ENCODE peak calls at places on chromosomes 1 and 21, in eight cellular contexts. G, K, A, C, Q, H, V and D are unnamed samples.
A peak's percentile ranks its signal among the peaks of the same experiment; 100 is the strongest.

GRCh38 chr1:16266411-16267118 is 29.6 kb upstream of the CPLANE2 start:
- DNase-seq in G (no peak), H (peak; percentile 34), K (peak; percentile 71), V (no peak), Q (no peak), A (no peak), C (no peak), D (peak; percentile 44)

GRCh38 chr21:35922618-35923017 is 137.7 kb downstream of the SETD4 start:
- DNase-seq in K (no peak), Q (no peak), H (no peak), C (no peak), A (no peak), V (no peak), G (no peak), D (no peak)

GRCh38 chr1:172883844-172884243 is 166.9 kb downstream of the TNFSF18 start:
- DNase-seq in Q (no peak), V (no peak), C (no peak), A (no peak), K (no peak), H (no peak), G (no peak), D (no peak)

GRCh38 chr1:40625076-40625475 is 40.4 kb downstream of the RIMS3 start:
- DNase-seq in G (peak; percentile 10), C (no peak), K (peak; percentile 28), H (peak; percentile 12), Q (peak; percentile 76), V (no peak), A (no peak), D (peak; percentile 38)

GRCh38 chr1:215718888-215719287 is 151.8 kb downstream of the KCTD3 start:
- DNase-seq in A (no peak), V (no peak), Q (no peak), K (no peak), H (no peak), G (no peak), C (no peak), D (no peak)

GRCh38 chr1:213457733-213458132 is 406.7 kb downstream of the RPS6KC1 start:
- DNase-seq in V (no peak), K (no peak), Q (no peak), H (no peak), C (no peak), G (no peak), A (no peak), D (no peak)

GRCh38 chr1:154741747-154742495 is 128.2 kb downstream of the KCNN3 start:
- DNase-seq in C (no peak), K (peak; percentile 45), V (no peak), A (no peak), H (no peak), G (peak; percentile 17), Q (no peak), D (no peak)

GRCh38 chr1:164583196-164583595 is 24.2 kb downstream of the PBX1 start:
- DNase-seq in V (no peak), A (no peak), Q (no peak), G (no peak), K (no peak), C (no peak), H (no peak), D (no peak)

GRCh38 chr1:244789731-244790130 is 45.7 kb upstream of the COX20 start:
- DNase-seq in Q (no peak), G (no peak), V (no peak), C (no peak), K (peak; percentile 21), H (no peak), A (no peak), D (no peak)

GRCh38 chr1:238951809-238952208 is 434.6 kb upstream of the CHRM3 start:
- DNase-seq in G (peak; percentile 10), C (no peak), K (peak; percentile 47), Q (no peak), V (no peak), H (no peak), A (no peak), D (peak; percentile 57)

GRCh38 chr1:221801773-221802516 is 60.1 kb upstream of the DUSP10 start:
- DNase-seq in K (peak; percentile 45), V (no peak), H (no peak), Q (no peak), C (no peak), A (no peak), G (peak; percentile 21), D (peak; percentile 67)

GRCh38 chr1:27601771-27602509 is 2.0 kb downstream of the AHDC1 start:
- DNase-seq in V (no peak), C (peak; percentile 53), A (peak; percentile 62), K (no peak), G (no peak), Q (peak; percentile 62), H (peak; percentile 55), D (no peak)

GRCh38 chr1:116855788-116856187 is 53.9 kb upstream of the PTGFRN start:
- DNase-seq in H (no peak), G (no peak), A (no peak), K (peak; percentile 42), Q (no peak), V (no peak), C (no peak), D (peak; percentile 50)

GRCh38 chr1:233294991-233295774 is at the start of gene PCNX2:
- DNase-seq in K (peak; percentile 57), V (peak; percentile 60), H (peak; percentile 16), G (peak; percentile 62), Q (peak; percentile 75), A (no peak), C (peak; percentile 33), D (peak; percentile 64)

GRCh38 chr1:18198240-18198639 is 90.6 kb downstream of the IGSF21 start:
- DNase-seq in K (no peak), Q (no peak), V (no peak), C (no peak), G (no peak), A (no peak), H (no peak), D (no peak)

GRCh38 chr1:34721241-34721640 is 33.6 kb upstream of the GJB5 start:
- DNase-seq in A (no peak), C (no peak), H (no peak), Q (no peak), K (no peak), V (no peak), G (no peak), D (no peak)

GRCh38 chr1:46133181-46133658 is 791 bp upstream of the PIK3R3 start:
- DNase-seq in A (peak; percentile 68), G (no peak), Q (no peak), C (no peak), H (peak; percentile 81), V (no peak), K (no peak), D (no peak)

GRCh38 chr1:15188145-15188544 is 34.6 kb downstream of the TMEM51 start:
- DNase-seq in H (no peak), A (no peak), V (no peak), C (no peak), Q (no peak), G (no peak), K (no peak), D (no peak)

GRCh38 chr1:58331156-58331555 is 215.4 kb downstream of the OMA1 start:
- DNase-seq in C (no peak), A (no peak), K (no peak), Q (no peak), G (no peak), V (no peak), H (no peak), D (peak; percentile 30)

GRCh38 chr1:180096584-180097318 is 57.9 kb upstream of the QSOX1 start:
- DNase-seq in A (no peak), K (no peak), H (no peak), C (no peak), Q (no peak), G (no peak), V (no peak), D (no peak)

GRCh38 chr1:61344711-61345110 is 262.4 kb downstream of the NFIA start:
- DNase-seq in Q (no peak), A (no peak), K (peak; percentile 41), C (no peak), V (no peak), H (no peak), G (no peak), D (no peak)

GRCh38 chr1:33348676-33349080 is 27.8 kb upstream of the A3GALT2 start:
- DNase-seq in Q (no peak), G (no peak), H (no peak), A (no peak), K (no peak), C (no peak), V (no peak), D (peak; percentile 50)

DNA sequence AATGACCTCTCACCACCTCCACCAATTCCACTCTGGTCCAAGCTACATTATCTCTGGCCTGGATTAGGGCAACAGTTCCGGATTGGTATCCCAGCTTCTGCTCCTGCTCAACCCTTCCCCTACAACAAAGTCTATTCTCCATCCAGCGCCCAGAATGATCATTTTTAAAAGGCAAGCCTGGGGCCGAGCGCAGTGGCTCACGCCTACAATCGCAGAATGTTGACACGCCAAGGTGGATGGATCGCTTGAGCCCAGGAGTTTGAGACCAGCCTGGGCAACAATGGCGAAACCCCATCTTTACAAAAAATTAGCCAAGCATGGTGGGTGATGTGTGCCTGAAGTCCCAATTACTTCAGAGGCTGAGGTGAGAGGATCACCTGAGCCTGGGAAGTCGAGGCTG is 2.2 kb downstream of the LYST start:
- DNase-seq in C (no peak), Q (no peak), K (no peak), V (no peak), A (no peak), G (no peak), H (no peak), D (no peak)
- H3K4me3 ChIP-seq in C (peak overlapping the region; percentile 83), Q (no peak overlapping the region), K (no peak overlapping the region), V (no peak overlapping the region), A (peak overlapping the region; percentile 97), G (no peak overlapping the region), H (no peak overlapping the region), D (no peak overlapping the region)

GRCh38 chr1:72284398-72285073 is 2.2 kb upstream of the NEGR1 start:
- DNase-seq in K (peak; percentile 90), V (no peak), C (peak; percentile 33), G (no peak), Q (peak; percentile 27), A (peak; percentile 31), H (peak; percentile 45), D (peak; percentile 92)
- TF ChIP-seq CTCF in K (peak; percentile 12), V (no peak), C (no peak), G (no peak), Q (no peak), A (no peak), H (no peak), D (peak; percentile 36)

DNA sequence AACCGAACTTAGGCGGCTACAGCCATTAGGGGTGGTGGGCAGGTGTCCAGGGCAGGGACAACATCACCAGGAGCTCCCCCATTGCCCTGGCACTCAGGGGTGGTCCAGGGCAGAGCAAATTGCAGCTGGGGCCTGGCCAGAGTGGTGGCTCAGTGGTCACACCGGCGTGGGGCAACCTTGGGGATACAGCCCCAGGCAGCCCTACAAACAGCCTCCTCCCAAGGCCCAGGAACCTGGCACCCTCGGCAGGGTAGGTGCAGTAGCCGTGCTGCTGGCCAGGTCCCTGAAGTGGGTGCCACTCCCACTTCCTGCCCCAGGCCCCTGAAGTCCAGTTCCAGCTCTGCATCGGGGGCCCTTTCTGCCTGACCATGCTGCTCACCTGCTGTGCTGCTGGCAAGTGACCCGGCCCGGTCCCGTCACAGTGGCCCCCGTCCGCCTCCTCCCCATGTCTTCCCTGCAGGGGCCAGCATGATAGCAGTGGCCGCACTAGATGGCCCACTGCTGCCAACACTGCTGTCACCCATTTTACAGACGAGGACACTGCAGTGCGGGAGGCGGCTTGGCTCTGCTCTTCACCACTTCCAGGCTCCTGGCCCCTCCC is 712.8 kb downstream of the MATN1 start:
- DNase-seq in G (no peak), A (no peak), Q (no peak), H (no peak), K (no peak), V (no peak), C (no peak), D (no peak)
- H3K4me3 ChIP-seq in G (no peak overlapping the region), A (no peak overlapping the region), Q (no peak overlapping the region), H (no peak overlapping the region), K (no peak overlapping the region), V (no peak overlapping the region), C (no peak overlapping the region), D (no peak overlapping the region)

GRCh38 chr1:194503209-194503608 is 1316.8 kb upstream of the B3GALT2 start:
- DNase-seq in A (no peak), V (no peak), H (no peak), C (no peak), Q (no peak), K (no peak), G (no peak), D (no peak)
- TF ChIP-seq CTCF in A (no peak), V (no peak), H (no peak), C (no peak), Q (no peak), K (no peak), G (no peak), D (no peak)